ENCODE peak calls at places on chromosome 22, in nine cellular contexts. Z is Peyer's patch; W is left ventricle myocardium inferior; L is IMR-90; P is neural progenitor cell; T is Panc1; E is spleen; Q is CD8-positive, alpha-beta T cell; G is keratinocyte. D is an unnamed sample.

GRCh38 chr22:46436595-46437163 is 100.7 kb downstream of the CELSR1 start:
- DNase-seq in Z (no peak), W (no peak), E (no peak), T (no peak), P (no peak), Q (no peak), G (peak; percentile 87), L (peak; percentile 63), D (no peak)

GRCh38 chr22:17587631-17588030 is 24.3 kb downstream of the SLC25A18 start:
- DNase-seq in W (no peak), L (no peak), T (no peak), P (no peak), E (peak; percentile 56), G (no peak), Q (no peak), Z (no peak), D (no peak)

GRCh38 chr22:47123006-47123826 is 360.8 kb downstream of the TBC1D22A start:
- DNase-seq in E (peak; percentile 41), T (no peak), Z (peak; percentile 26), G (no peak), W (no peak), L (no peak), Q (no peak), P (no peak), D (no peak)

GRCh38 chr22:29133603-29134133 is 60.8 kb downstream of the KREMEN1 start:
- DNase-seq in T (no peak), E (no peak), Q (no peak), W (no peak), L (no peak), Z (no peak), G (no peak), P (no peak), D (no peak)

GRCh38 chr22:31544481-31545480 is 48.4 kb downstream of the SFI1 start:
- DNase-seq in W (no peak), L (peak; percentile 16), G (no peak), E (no peak), T (no peak), Q (no peak), Z (no peak), P (no peak), D (no peak)

GRCh38 chr22:42360348-42360747 is 71.9 kb downstream of the NFAM1 start:
- DNase-seq in T (no peak), L (no peak), G (no peak), E (no peak), Z (no peak), P (no peak), Q (no peak), W (no peak), D (no peak)

GRCh38 chr22:50720301-50720845 is 17.6 kb upstream of the ACR start:
- DNase-seq in E (no peak), W (no peak), G (no peak), Q (no peak), L (no peak), P (peak; percentile 75), T (no peak), Z (no peak), D (no peak)

GRCh38 chr22:17260950-17261349 is 41.7 kb upstream of the ADA2 start:
- DNase-seq in W (no peak), Q (no peak), P (peak; percentile 45), L (no peak), E (no peak), Z (no peak), T (no peak), G (no peak), D (no peak)

GRCh38 chr22:29219881-29220670 is 14.4 kb downstream of the EMID1 start:
- DNase-seq in P (no peak), T (no peak), G (no peak), Q (no peak), W (no peak), E (peak; percentile 67), L (no peak), Z (peak; percentile 32), D (no peak)

GRCh38 chr22:30674482-30674881 is 6.8 kb upstream of the DUSP18 start:
- DNase-seq in E (no peak), Z (no peak), W (no peak), Q (no peak), T (no peak), G (no peak), P (no peak), L (no peak), D (no peak)

GRCh38 chr22:23090079-23090835 is 19.9 kb downstream of the GNAZ start:
- DNase-seq in W (no peak), E (no peak), L (no peak), Z (no peak), Q (no peak), P (no peak), G (no peak), T (no peak), D (no peak)

GRCh38 chr22:38419121-38419863 is 35.7 kb downstream of the KCNJ4 start:
- DNase-seq in Z (no peak), Q (no peak), T (no peak), P (no peak), G (no peak), W (no peak), E (peak; percentile 54), L (no peak), D (no peak)

GRCh38 chr22:39097098-39098020 is at the start of gene APOBEC3H:
- DNase-seq in Q (peak; percentile 60), Z (no peak), W (no peak), E (no peak), G (peak; percentile 86), T (no peak), L (no peak), P (no peak), D (peak; percentile 8)

GRCh38 chr22:24497879-24498278 is 2.7 kb downstream of the UPB1 start:
- DNase-seq in G (no peak), Z (no peak), Q (no peak), E (no peak), T (no peak), L (no peak), W (no peak), P (no peak), D (no peak)
- H3K27me3 ChIP-seq in G (peaks cover 27% of the 10 kb centered on the region), Z (no peaks in the 10 kb centered on the region), Q (peaks cover 7% of the 10 kb centered on the region), E (peaks cover 17% of the 10 kb centered on the region), T (no peaks in the 10 kb centered on the region), L (peaks cover 52% of the 10 kb centered on the region), W (peaks cover 11% of the 10 kb centered on the region), P (peaks cover 99% of the 10 kb centered on the region), D (peaks cover 10% of the 10 kb centered on the region)

GRCh38 chr22:27881404-27881803 is 37.7 kb downstream of the PITPNB start:
- DNase-seq in T (no peak), L (peak; percentile 62), P (peak; percentile 47), G (no peak), Z (no peak), W (peak; percentile 30), E (no peak), Q (no peak), D (no peak)
- H3K27ac ChIP-seq in T (no peak overlapping the region), L (peak overlapping the region; percentile 67), P (no peak overlapping the region), G (peak overlapping the region; percentile 3), Z (no peak overlapping the region), W (peak overlapping the region; percentile 35), E (no peak overlapping the region), Q (no peak overlapping the region), D (no peak overlapping the region)

GRCh38 chr22:40347300-40347699 is 1.0 kb downstream of the ADSL start:
- DNase-seq in P (no peak), L (no peak), W (no peak), Z (no peak), Q (no peak), E (no peak), G (no peak), T (no peak), D (no peak)

GRCh38 chr22:40346178-40347064 is at the start of gene ADSL:
- DNase-seq in L (peak; percentile 79), Z (peak; percentile 95), E (peak; percentile 97), T (peak; percentile 36), Q (peak; percentile 90), G (no peak), P (peak; percentile 94), W (peak; percentile 91), D (peak; percentile 80)

GRCh38 chr22:40345801-40346177 is 511 bp upstream of the ADSL start:
- DNase-seq in W (no peak), G (no peak), Q (peak; percentile 72), E (peak; percentile 85), L (no peak), Z (peak; percentile 71), T (no peak), P (peak; percentile 53), D (peak; percentile 33)

GRCh38 chr22:40345271-40345670 is 1.0 kb upstream of the ADSL start:
- DNase-seq in Z (no peak), P (no peak), T (no peak), W (no peak), L (peak; percentile 41), G (peak; percentile 64), Q (no peak), E (no peak), D (no peak)

DNA sequence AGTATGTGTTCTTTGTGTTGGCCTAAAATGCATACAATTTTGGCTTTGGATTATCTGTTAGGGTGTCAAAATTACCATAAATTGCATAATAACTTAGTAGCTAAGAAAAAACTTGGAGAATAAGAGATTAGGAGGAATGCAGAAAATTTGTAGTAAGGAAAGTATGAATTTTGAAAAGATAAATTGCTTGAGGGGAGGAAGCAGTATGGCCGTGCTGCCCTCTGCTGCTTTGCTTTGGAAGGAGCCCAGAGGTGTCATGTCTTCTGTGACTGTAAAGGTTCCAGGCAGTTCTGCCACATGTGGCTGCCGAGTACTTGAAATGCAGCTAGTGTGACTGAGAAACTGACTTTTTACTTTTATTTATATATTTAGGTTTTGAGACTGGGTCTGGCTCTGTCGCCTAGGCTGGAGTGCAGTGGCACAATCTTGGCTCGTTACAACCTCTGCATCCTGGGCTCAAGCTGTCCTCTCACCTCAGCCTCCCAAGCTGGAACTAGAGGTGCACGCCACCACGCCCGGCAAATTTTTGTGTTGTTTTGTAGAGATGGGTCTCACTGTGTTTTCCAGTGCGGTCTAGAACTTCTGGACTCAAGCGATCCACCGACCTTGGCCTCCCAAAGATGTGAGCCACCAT is 1.8 kb downstream of the ADSL start:
- DNase-seq in L (peak; percentile 62), T (no peak), Z (no peak), Q (peak; percentile 76), P (peak; percentile 56), W (no peak), E (peak; percentile 84), G (no peak), D (peak; percentile 58)
- TF ChIP-seq CTCF in L (peak; percentile 83), T (peak; percentile 82), Z (peak; percentile 76), Q (peak; percentile 97), P (peak; percentile 71), W (peak; percentile 79), E (peak; percentile 67), G (peak; percentile 90), D (peak; percentile 93)

GRCh38 chr22:49091917-49092545 is 735.6 kb downstream of the BRD1 start:
- DNase-seq in T (no peak), L (no peak), W (no peak), Z (no peak), Q (no peak), E (peak; percentile 38), P (no peak), G (no peak), D (no peak)

GRCh38 chr22:49090061-49090852 is 737.4 kb downstream of the BRD1 start:
- DNase-seq in L (no peak), Q (no peak), W (no peak), P (no peak), T (no peak), G (no peak), E (peak; percentile 50), Z (no peak), D (no peak)

GRCh38 chr22:49091451-49091850 is 736.2 kb downstream of the BRD1 start:
- DNase-seq in G (no peak), L (no peak), W (no peak), Z (no peak), P (no peak), Q (no peak), E (peak; percentile 45), T (no peak), D (no peak)

GRCh38 chr22:49088801-49089791 is 738.6 kb downstream of the BRD1 start:
- DNase-seq in Z (no peak), P (no peak), Q (no peak), L (no peak), W (no peak), E (peak; percentile 64), G (no peak), T (no peak), D (no peak)

GRCh38 chr22:49090853-49091135 is 736.9 kb downstream of the BRD1 start:
- DNase-seq in Z (no peak), E (peak; percentile 48), W (no peak), Q (no peak), L (no peak), T (no peak), G (no peak), P (no peak), D (no peak)
- H3K27me3 ChIP-seq in Z (no peaks in the 10 kb centered on the region), E (no peaks in the 10 kb centered on the region), W (peaks cover 97% of the 10 kb centered on the region), Q (no peaks in the 10 kb centered on the region), L (no peaks in the 10 kb centered on the region), T (no peaks in the 10 kb centered on the region), G (no peaks in the 10 kb centered on the region), P (no peaks in the 10 kb centered on the region), D (no peaks in the 10 kb centered on the region)